ENCODE peak calls at places on chromosomes 4 and X, in four cellular contexts. M is H1, X is K562, K is HCT116. Z is an unnamed sample.

GRCh38 chr4:118905546-118905945 is 16.9 kb downstream of the SYNPO2 start:
- DNase-seq in M (no peak), X (no peak), K (no peak), Z (no peak)

GRCh38 chrX:1443496-1444075 is 9.1 kb downstream of the ASMTL start:
- DNase-seq in M (no peak), X (no peak), K (no peak), Z (no peak)

GRCh38 chr4:25702848-25703247 is 47.2 kb downstream of the SLC34A2 start:
- DNase-seq in M (no peak), X (no peak), K (no peak), Z (no peak)

GRCh38 chrX:48826135-48826875 is at the start of gene ERAS:
- DNase-seq in M (no peak), X (no peak), K (no peak), Z (no peak)

GRCh38 chrX:8755116-8755515 is 23.2 kb upstream of the ANOS1 start:
- DNase-seq in M (no peak), X (peak), K (no peak), Z (no peak)

GRCh38 chrX:123803331-123803983 is 56.4 kb upstream of the XIAP start:
- DNase-seq in M (no peak), X (peak), K (peak), Z (peak)

GRCh38 chrX:46561931-46562721 is 11.4 kb upstream of the CHST7 start:
- DNase-seq in M (no peak), X (no peak), K (no peak), Z (no peak)

GRCh38 chr4:1723131-1723801 is 1.9 kb downstream of the TACC3 start:
- DNase-seq in M (no peak), X (no peak), K (no peak), Z (no peak)

GRCh38 chr4:7630559-7631287 is 196.0 kb upstream of the PSAPL1 start:
- DNase-seq in M (no peak), X (no peak), K (peak), Z (peak)

DNA sequence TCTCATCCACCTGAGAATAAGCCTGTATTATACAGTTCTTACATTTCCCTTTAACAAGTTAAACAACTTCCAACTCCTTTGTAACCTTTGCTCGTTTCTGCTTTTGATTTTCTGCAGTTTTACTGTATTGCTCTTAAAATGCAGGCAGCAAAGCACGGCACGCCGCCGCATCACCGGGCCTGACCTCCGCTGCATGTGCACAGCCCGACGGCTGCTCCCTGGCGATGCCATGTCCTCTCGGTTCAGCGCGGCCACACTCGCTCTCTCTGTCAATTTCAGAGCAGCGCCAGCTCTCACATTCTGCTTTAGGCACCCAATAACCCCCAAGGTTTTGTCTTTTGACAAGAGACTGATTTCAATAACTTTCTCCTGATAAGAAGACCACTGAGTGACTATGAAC is 60.3 kb downstream of the DCTD start:
- DNase-seq in M (no peak), X (no peak), K (no peak), Z (no peak)
- TF ChIP-seq FOSL1 in M (no peak), X (no peak), K (no peak), Z (no peak)

GRCh38 chr4:58303456-58303855 is 1193.3 kb upstream of the IGFBP7 start:
- DNase-seq in M (no peak), X (no peak), K (no peak), Z (no peak)
- TF ChIP-seq FOSL1 in M (no peak), X (no peak), K (no peak), Z (no peak)

DNA sequence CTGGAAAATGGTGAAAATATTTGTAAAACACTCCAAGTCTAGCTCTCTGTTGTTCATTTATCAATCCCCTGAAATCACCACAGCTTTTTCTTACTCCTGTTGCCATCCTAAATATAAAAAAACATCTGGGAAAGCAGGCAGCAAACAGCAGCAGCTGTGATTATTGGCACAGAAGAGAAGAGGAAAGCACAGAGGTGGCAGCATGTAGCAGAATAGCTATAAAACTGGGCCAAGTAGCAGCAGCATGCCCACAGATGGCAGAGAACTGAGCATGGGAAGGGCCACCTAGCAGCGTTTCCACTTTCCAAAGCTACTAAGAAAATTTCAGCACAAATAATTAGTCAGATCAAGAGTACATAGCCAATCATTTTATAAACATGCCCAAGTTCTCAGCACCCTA is 307.2 kb downstream of the SLC7A11 start:
- DNase-seq in M (no peak), X (no peak), K (no peak), Z (no peak)
- TF ChIP-seq FOSL1 in M (no peak), X (no peak), K (no peak), Z (no peak)

DNA sequence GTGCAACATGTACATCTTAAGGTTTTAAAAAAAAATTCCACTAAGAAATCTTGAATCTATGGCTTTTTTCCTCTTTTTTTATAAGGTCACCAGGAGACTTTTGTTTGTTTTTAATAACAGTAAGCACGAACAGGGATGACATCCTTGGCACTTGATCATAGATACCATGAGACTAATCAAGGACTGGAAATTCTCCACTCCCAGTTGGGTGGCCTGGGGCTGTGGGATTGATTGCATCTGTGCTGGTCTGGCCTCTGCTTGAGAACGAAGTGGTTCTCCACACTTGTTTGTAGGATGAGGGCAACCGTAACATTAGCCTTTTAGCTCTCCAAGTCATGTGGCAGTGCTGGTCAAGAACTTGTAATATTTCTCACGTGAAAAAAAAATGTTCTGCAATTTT is 35.4 kb downstream of the SNX25 start:
- DNase-seq in M (no peak), X (no peak), K (no peak), Z (no peak)
- TF ChIP-seq FOSL1 in M (no peak), X (no peak), K (no peak), Z (no peak)

Z was measured in HepG2.